ENCODE peak calls at places on chromosomes 6 and 20, in four cellular contexts. Q is IMR-90, I is mesenchymal stem cell, V is H1. L is an unnamed sample.

GRCh38 chr20:41030536-41031242 is 2.1 kb downstream of the TOP1 start:
- DNase-seq in Q (peak), I (peak), V (no peak), L (no peak)

GRCh38 chr6:149701699-149702098 is 16.2 kb downstream of the LATS1 start:
- DNase-seq in Q (peak), I (no peak), V (no peak), L (peak)

GRCh38 chr6:118207947-118208346 is 300.9 kb downstream of the SLC35F1 start:
- DNase-seq in Q (no peak), I (no peak), V (no peak), L (no peak)

GRCh38 chr6:26286168-26286854 is 78.7 kb upstream of the BTN3A2 start:
- DNase-seq in Q (peak), I (peak), V (no peak), L (peak)

GRCh38 chr6:43671801-43672690 is 15.5 kb downstream of the MRPS18A start:
- DNase-seq in Q (no peak), I (no peak), V (no peak), L (no peak)

GRCh38 chr6:69061066-69061465 is 426.0 kb downstream of the ADGRB3 start:
- DNase-seq in Q (no peak), I (no peak), V (no peak), L (no peak)

GRCh38 chr6:161128680-161129196 is 137.2 kb downstream of the MAP3K4 start:
- DNase-seq in Q (peak), I (peak), V (no peak), L (no peak)

GRCh38 chr6:30618270-30618787 is 689 bp downstream of the MRPS18B start:
- DNase-seq in Q (no peak), I (no peak), V (no peak), L (no peak)

GRCh38 chr6:82525775-82526515 is 162.3 kb downstream of the TPBG start:
- DNase-seq in Q (no peak), I (peak), V (no peak), L (no peak)

GRCh38 chr6:165850434-165851019 is 187.5 kb upstream of the PDE10A start:
- DNase-seq in Q (peak), I (peak), V (no peak), L (peak)

GRCh38 chr6:18506387-18507017 is 119.4 kb downstream of the RNF144B start:
- DNase-seq in Q (peak), I (peak), V (no peak), L (no peak)

GRCh38 chr6:101614774-101615173 is 221.3 kb downstream of the GRIK2 start:
- DNase-seq in Q (peak), I (peak), V (peak), L (peak)

GRCh38 chr6:142886431-142887170 is 58.4 kb downstream of the HIVEP2 start:
- DNase-seq in Q (peak), I (peak), V (no peak), L (peak)

GRCh38 chr20:42544926-42545325 is 644.8 kb downstream of the PTPRT start:
- DNase-seq in Q (no peak), I (no peak), V (no peak), L (no peak)

GRCh38 chr6:139323511-139324445 is 32.0 kb upstream of the TXLNB start:
- DNase-seq in Q (peak), I (peak), V (no peak), L (peak)

GRCh38 chr20:60485012-60485760 is 527.0 kb downstream of the CDH26 start:
- DNase-seq in Q (no peak), I (no peak), V (no peak), L (peak)

GRCh38 chr6:11586574-11586973 is 49.0 kb downstream of the TMEM170B start:
- DNase-seq in Q (peak), I (peak), V (no peak), L (peak)

GRCh38 chr6:149480502-149481280 is 4.1 kb downstream of the ZC3H12D start:
- DNase-seq in Q (no peak), I (no peak), V (no peak), L (no peak)

GRCh38 chr20:46638367-46639274 is 12.6 kb downstream of the SLC13A3 start:
- DNase-seq in Q (no peak), I (no peak), V (no peak), L (peak)

GRCh38 chr20:58875541-58876134 is 23.1 kb downstream of the GNAS start:
- DNase-seq in Q (peak), I (no peak), V (no peak), L (no peak)

GRCh38 chr6:41723936-41724637 is 11.3 kb downstream of the TFEB start:
- DNase-seq in Q (no peak), I (no peak), V (no peak), L (no peak)

GRCh38 chr20:50837532-50838321 is 42.9 kb downstream of the BCAS4 start:
- DNase-seq in Q (peak), I (no peak), V (no peak), L (no peak)

GRCh38 chr6:137832110-137832509 is 34.9 kb upstream of the TNFAIP3 start:
- DNase-seq in Q (peak), I (peak), V (no peak), L (peak)

GRCh38 chr6:9834233-9834632 is 580.6 kb downstream of the TFAP2A start:
- DNase-seq in Q (no peak), I (no peak), V (no peak), L (no peak)

GRCh38 chr6:144637535-144637934 is 352.4 kb downstream of the UTRN start:
- DNase-seq in Q (no peak), I (no peak), V (no peak), L (no peak)

GRCh38 chr20:50682947-50683530 is 8.3 kb downstream of the RIPOR3 start:
- DNase-seq in Q (no peak), I (no peak), V (no peak), L (no peak)

GRCh38 chr6:106662458-106662857 is 33.1 kb downstream of the QRSL1 start:
- DNase-seq in Q (no peak), I (no peak), V (no peak), L (no peak)

GRCh38 chr6:106671651-106672050 is 42.3 kb downstream of the QRSL1 start:
- DNase-seq in Q (no peak), I (no peak), V (no peak), L (no peak)

GRCh38 chr6:106667022-106667402 is 37.6 kb downstream of the QRSL1 start:
- DNase-seq in Q (no peak), I (no peak), V (no peak), L (no peak)

GRCh38 chr6:106670236-106670635 is 40.9 kb downstream of the QRSL1 start:
- DNase-seq in Q (no peak), I (no peak), V (no peak), L (no peak)

DNA sequence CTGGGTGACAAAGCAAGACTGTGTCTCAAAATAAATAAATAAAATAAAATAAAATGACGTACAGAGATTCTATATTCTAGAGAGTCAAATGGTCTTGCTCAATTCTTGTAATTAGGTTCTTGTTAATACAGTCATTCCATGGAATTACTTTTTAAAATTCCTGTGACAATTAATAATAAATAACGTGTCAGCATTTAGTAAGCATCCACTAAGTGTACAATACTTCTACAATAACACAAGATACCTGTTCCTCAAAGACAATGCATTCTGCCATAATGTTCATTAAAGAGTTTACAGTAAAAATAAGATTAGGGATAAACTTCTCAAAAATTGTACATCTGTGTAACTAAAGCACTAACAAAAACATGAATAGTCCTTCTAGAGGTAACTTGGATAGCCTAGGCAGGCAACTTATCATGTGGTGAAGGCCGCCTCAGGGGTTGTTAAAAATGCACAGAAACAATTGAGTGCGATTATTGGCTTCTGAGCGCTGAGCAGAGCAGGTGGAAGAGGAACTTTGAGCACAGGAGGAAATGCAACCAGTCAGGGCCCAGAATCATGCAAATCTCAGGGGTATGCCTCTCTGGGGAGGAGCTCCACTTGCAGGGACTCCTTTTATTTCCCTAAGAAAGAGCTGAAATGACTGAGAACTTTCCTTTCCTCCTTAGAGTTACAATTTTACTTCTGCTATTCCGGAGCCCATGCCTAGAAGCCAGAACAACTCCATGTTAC is 37.1 kb downstream of the QRSL1 start:
- DNase-seq in Q (no peak), I (no peak), V (peak), L (no peak)
- H3K4me3 ChIP-seq in Q (no peak), I (no peak), V (no peak), L (no peak)

GRCh38 chr6:34049395-34050342 is 96.2 kb downstream of the GRM4 start:
- DNase-seq in Q (no peak), I (no peak), V (no peak), L (no peak)
- H3K18ac ChIP-seq in Q (no peak), I (no peak), V (no peak), L (no peak)

GRCh38 chr6:31795616-31796298 is at the start of gene VARS1:
- DNase-seq in Q (peak), I (peak), V (no peak), L (peak)
- H2BK120ac ChIP-seq in Q (peak), I (peak), V (peak), L (peak)

GRCh38 chr6:37696220-37696840 is 1.4 kb downstream of the MDGA1 start:
- DNase-seq in Q (peak), I (peak), V (no peak), L (no peak)
- H3K4me3 ChIP-seq in Q (peak), I (peak), V (peak), L (no peak)

GRCh38 chr20:57055345-57055744 is 211.1 kb downstream of the BMP7 start:
- DNase-seq in Q (no peak), I (no peak), V (no peak), L (no peak)

GRCh38 chr20:57056651-57057050 is 209.8 kb downstream of the BMP7 start:
- DNase-seq in Q (no peak), I (peak), V (no peak), L (no peak)

GRCh38 chr20:57051096-57051495 is 215.3 kb downstream of the BMP7 start:
- DNase-seq in Q (no peak), I (no peak), V (no peak), L (no peak)

GRCh38 chr20:57053067-57053466 is 213.4 kb downstream of the BMP7 start:
- DNase-seq in Q (no peak), I (no peak), V (no peak), L (no peak)

DNA sequence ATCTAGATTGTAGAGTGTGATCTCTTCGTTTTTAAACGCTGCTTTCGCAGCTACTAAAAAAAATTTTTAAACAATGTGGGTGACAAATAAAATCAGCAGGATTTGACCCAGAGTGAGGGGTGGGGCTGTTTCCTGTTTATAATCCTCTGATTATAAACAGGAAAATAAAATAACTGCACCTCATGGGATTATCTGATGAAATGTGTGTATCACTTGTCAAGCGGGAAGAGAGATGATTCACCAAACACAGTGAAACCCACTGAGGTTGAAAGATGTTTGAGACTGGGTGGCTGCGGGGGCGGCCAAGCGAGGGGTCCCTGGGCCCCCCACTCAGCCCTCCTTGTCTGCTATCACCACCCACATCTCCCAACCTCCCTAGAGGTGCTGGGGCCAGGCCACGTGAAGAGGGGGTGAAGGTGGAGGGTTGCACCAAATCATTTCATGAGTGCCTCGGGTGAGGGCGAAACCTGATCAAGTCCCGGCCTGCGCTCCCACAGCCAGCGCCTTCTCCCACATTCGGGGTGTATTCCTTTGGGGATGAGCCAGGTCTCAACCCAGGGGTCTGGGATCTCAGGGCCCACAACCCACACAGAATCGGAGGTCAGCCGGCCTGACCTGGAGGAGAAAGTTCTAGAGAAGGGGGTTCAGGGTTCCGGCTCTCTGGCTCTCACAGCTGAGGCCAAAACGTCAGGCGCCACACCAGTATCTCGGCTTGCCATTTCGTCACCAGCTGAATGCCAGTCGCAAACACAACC is 212.5 kb downstream of the BMP7 start:
- DNase-seq in Q (no peak), I (no peak), V (no peak), L (no peak)
- H3K18ac ChIP-seq in Q (no peak), I (peak), V (no peak), L (no peak)

GRCh38 chr6:128351255-128351514 is 169.2 kb downstream of the PTPRK start:
- DNase-seq in Q (no peak), I (no peak), V (no peak), L (no peak)

GRCh38 chr6:128343666-128344065 is 176.7 kb downstream of the PTPRK start:
- DNase-seq in Q (peak), I (peak), V (no peak), L (no peak)

GRCh38 chr6:128350416-128351254 is 169.8 kb downstream of the PTPRK start:
- DNase-seq in Q (peak), I (peak), V (no peak), L (no peak)

GRCh38 chr6:128347123-128347522 is 173.3 kb downstream of the PTPRK start:
- DNase-seq in Q (no peak), I (peak), V (no peak), L (no peak)

GRCh38 chr6:128346569-128346968 is 173.8 kb downstream of the PTPRK start:
- DNase-seq in Q (no peak), I (no peak), V (no peak), L (no peak)
- H2BK120ac ChIP-seq in Q (no peak), I (no peak), V (no peak), L (no peak)

DNA sequence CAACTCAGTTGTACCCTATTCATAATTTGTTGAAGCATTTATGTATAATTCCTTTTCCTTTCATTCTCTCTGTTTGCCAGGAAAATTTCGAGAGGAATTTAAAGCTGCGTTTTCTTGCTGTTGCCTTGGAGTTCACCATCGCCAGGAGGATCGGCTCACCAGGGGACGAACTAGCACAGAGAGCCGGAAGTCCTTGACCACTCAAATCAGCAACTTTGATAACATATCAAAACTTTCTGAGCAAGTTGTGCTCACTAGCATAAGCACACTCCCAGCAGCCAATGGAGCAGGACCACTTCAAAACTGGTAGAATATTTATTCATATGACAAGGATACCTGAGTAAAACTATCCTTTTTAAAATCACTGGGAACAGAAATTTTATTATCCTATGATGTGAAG is 45.1 kb upstream of the GFRAL start:
- DNase-seq in Q (no peak), I (no peak), V (no peak), L (peak)
- H3K4me3 ChIP-seq in Q (no peak), I (no peak), V (no peak), L (no peak)